ENCODE peak calls at places on chromosome X, in ten cellular contexts. I is HCT116, X is astrocyte, L is GM23338, E is neural progenitor cell, C is fibroblast of lung, R is GM12878, J is H1, S is mammary epithelial cell, M is IMR-90. G is an unnamed sample.

GRCh38 chrX:99654188-99654587 is 755.9 kb downstream of the PCDH19 start:
- DNase-seq in I (no peak), X (no peak), L (no peak), E (no peak), C (no peak), R (no peak), J (no peak), S (no peak), M (no peak), G (no peak)

GRCh38 chrX:13120017-13120416 is 75.6 kb upstream of the FAM9C start:
- DNase-seq in I (no peak), X (peak; percentile 64), L (no peak), E (peak; percentile 9), C (peak; percentile 73), R (no peak), J (no peak), S (no peak), M (peak; percentile 53), G (peak; percentile 64)

GRCh38 chrX:2710041-2710471 is 19.0 kb downstream of the CD99 start:
- DNase-seq in I (peak; percentile 51), X (peak; percentile 67), L (no peak), E (no peak), C (peak; percentile 72), R (no peak), J (no peak), S (peak; percentile 92), M (peak; percentile 88), G (no peak)

GRCh38 chrX:14758029-14758491 is 114.8 kb downstream of the FANCB start:
- DNase-seq in I (no peak), X (no peak), L (no peak), E (no peak), C (no peak), R (no peak), J (no peak), S (no peak), M (no peak), G (no peak)

GRCh38 chrX:107825698-107826285 is at the start of gene MID2:
- DNase-seq in I (peak; percentile 29), X (peak; percentile 40), L (peak; percentile 69), E (peak; percentile 59), C (peak; percentile 55), R (no peak), J (no peak), S (peak; percentile 67), M (no peak), G (peak; percentile 85)

GRCh38 chrX:136810493-136810892 is 29.8 kb upstream of the ARHGEF6 start:
- DNase-seq in I (no peak), X (no peak), L (no peak), E (no peak), C (no peak), R (no peak), J (no peak), S (no peak), M (no peak), G (no peak)

GRCh38 chrX:113892891-113893290 is 691.0 kb upstream of the HTR2C start:
- DNase-seq in I (no peak), X (no peak), L (no peak), E (no peak), C (no peak), R (no peak), J (no peak), S (no peak), M (no peak), G (no peak)

GRCh38 chrX:13750204-13750603 is 15.7 kb downstream of the OFD1 start:
- DNase-seq in I (peak; percentile 13), X (peak; percentile 16), L (peak; percentile 60), E (peak; percentile 31), C (peak; percentile 24), R (no peak), J (no peak), S (peak; percentile 60), M (peak; percentile 48), G (peak; percentile 42)

GRCh38 chrX:54237014-54237413 is 54.0 kb upstream of the FAM120C start:
- DNase-seq in I (no peak), X (no peak), L (no peak), E (no peak), C (no peak), R (no peak), J (no peak), S (no peak), M (no peak), G (no peak)

GRCh38 chrX:47218280-47218919 is at the start of gene CDK16:
- DNase-seq in I (peak; percentile 45), X (peak; percentile 73), L (peak; percentile 53), E (peak; percentile 89), C (peak; percentile 83), R (peak; percentile 76), J (no peak), S (peak; percentile 84), M (peak; percentile 84), G (peak; percentile 99)

GRCh38 chrX:54359408-54359807 is 1.6 kb upstream of the WNK3 start:
- DNase-seq in I (no peak), X (no peak), L (no peak), E (no peak), C (peak; percentile 1), R (no peak), J (no peak), S (no peak), M (no peak), G (no peak)

GRCh38 chrX:19571708-19572107 is 56.4 kb upstream of the MAP3K15 start:
- DNase-seq in I (no peak), X (no peak), L (no peak), E (no peak), C (no peak), R (no peak), J (no peak), S (no peak), M (no peak), G (no peak)

GRCh38 chrX:29903365-29903764 is 312.0 kb upstream of the MAGEB2 start:
- DNase-seq in I (no peak), X (no peak), L (peak; percentile 2), E (no peak), C (peak; percentile 13), R (no peak), J (no peak), S (no peak), M (peak; percentile 7), G (no peak)

GRCh38 chrX:129956765-129957164 is 25.7 kb upstream of the BCORL1 start:
- DNase-seq in I (no peak), X (no peak), L (no peak), E (no peak), C (no peak), R (no peak), J (no peak), S (no peak), M (no peak), G (peak; percentile 69)

GRCh38 chrX:53048169-53049126 is at the start of gene GPR173:
- DNase-seq in I (no peak), X (peak; percentile 62), L (peak; percentile 57), E (peak; percentile 74), C (peak; percentile 81), R (no peak), J (no peak), S (no peak), M (peak; percentile 66), G (peak; percentile 93)

GRCh38 chrX:46860536-46860935 is 23.7 kb downstream of the RP2 start:
- DNase-seq in I (no peak), X (no peak), L (no peak), E (no peak), C (no peak), R (no peak), J (no peak), S (no peak), M (no peak), G (no peak)

GRCh38 chrX:123859828-123860505 is at the start of gene XIAP:
- DNase-seq in I (peak; percentile 71), X (peak; percentile 81), L (peak; percentile 79), E (peak; percentile 85), C (peak; percentile 90), R (peak; percentile 41), J (peak; percentile 49), S (peak; percentile 92), M (peak; percentile 84), G (peak; percentile 91)

GRCh38 chrX:31420711-31421151 is 348.9 kb upstream of the FTHL17 start:
- DNase-seq in I (no peak), X (peak; percentile 10), L (no peak), E (no peak), C (no peak), R (no peak), J (no peak), S (peak; percentile 6), M (peak; percentile 10), G (no peak)

GRCh38 chrX:9650091-9650490 is 115.6 kb downstream of the GPR143 start:
- DNase-seq in I (no peak), X (no peak), L (no peak), E (no peak), C (no peak), R (no peak), J (no peak), S (no peak), M (no peak), G (no peak)
- H4K20me1 ChIP-seq in I (no peaks in the 10 kb centered on the region), X (no peaks in the 10 kb centered on the region), L (no peaks in the 10 kb centered on the region), E (peaks cover 11% of the 10 kb centered on the region), C (no peaks in the 10 kb centered on the region), R (no peaks in the 10 kb centered on the region), J (no peaks in the 10 kb centered on the region), S (no peaks in the 10 kb centered on the region), M (peaks cover 6% of the 10 kb centered on the region), G (no peaks in the 10 kb centered on the region)

GRCh38 chrX:134377537-134377936 is 82.4 kb upstream of the HPRT1 start:
- DNase-seq in I (no peak), X (peak; percentile 36), L (no peak), E (peak; percentile 44), C (peak; percentile 55), R (no peak), J (no peak), S (peak; percentile 32), M (peak; percentile 52), G (no peak)
- H4K20me1 ChIP-seq in I (no peaks in the 10 kb centered on the region), X (no peaks in the 10 kb centered on the region), L (no peaks in the 10 kb centered on the region), E (peaks cover 28% of the 10 kb centered on the region), C (no peaks in the 10 kb centered on the region), R (no peaks in the 10 kb centered on the region), J (no peaks in the 10 kb centered on the region), S (no peaks in the 10 kb centered on the region), M (no peaks in the 10 kb centered on the region), G (peaks cover 4% of the 10 kb centered on the region)

DNA sequence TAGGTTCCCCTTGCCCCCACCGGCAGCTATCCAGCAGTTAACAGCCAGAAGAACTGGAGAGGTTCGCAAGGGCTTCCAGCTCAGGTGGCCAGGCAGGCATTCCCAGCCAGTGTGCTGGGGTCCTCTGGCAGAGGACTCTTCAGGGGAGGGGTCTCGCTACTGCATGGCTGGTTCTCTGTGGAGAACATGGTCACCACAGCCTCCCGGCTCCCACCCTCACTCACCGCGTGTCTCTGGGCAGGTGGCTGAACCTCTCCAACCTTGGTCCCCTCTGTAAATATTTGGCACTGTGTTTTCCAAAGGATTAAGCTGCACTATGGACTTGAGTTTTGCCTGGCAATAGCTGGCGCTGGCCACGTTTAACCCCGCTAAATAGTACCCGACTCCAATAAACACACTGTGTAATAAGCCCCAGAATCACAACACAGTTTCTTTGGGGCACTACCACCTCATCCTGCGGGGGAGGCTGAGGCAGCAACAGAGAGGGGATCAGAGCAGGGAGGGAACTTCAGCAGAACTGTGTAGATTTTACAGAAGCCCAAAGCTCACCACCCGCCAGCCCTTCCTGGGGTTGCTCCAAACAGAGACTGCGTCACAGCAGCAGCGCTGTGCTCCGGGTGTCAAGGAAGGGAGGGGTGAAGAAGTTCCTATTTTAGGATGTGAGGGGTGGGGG is 15.2 kb downstream of the BCOR start:
- DNase-seq in I (no peak), X (no peak), L (no peak), E (no peak), C (no peak), R (no peak), J (no peak), S (no peak), M (no peak), G (peak; percentile 76)
- H4K20me1 ChIP-seq in I (no peaks in the 10 kb centered on the region), X (peaks cover 86% of the 10 kb centered on the region), L (peaks cover 12% of the 10 kb centered on the region), E (peaks cover 98% of the 10 kb centered on the region), C (no peaks in the 10 kb centered on the region), R (peaks cover 13% of the 10 kb centered on the region), J (peaks cover 48% of the 10 kb centered on the region), S (no peaks in the 10 kb centered on the region), M (peaks cover 41% of the 10 kb centered on the region), G (peaks cover 61% of the 10 kb centered on the region)

GRCh38 chrX:16851827-16852226 is 18.3 kb downstream of the RBBP7 start:
- DNase-seq in I (no peak), X (no peak), L (no peak), E (no peak), C (no peak), R (no peak), J (no peak), S (no peak), M (no peak), G (no peak)
- H4K20me1 ChIP-seq in I (no peaks in the 10 kb centered on the region), X (no peaks in the 10 kb centered on the region), L (no peaks in the 10 kb centered on the region), E (peaks cover 63% of the 10 kb centered on the region), C (no peaks in the 10 kb centered on the region), R (no peaks in the 10 kb centered on the region), J (no peaks in the 10 kb centered on the region), S (no peaks in the 10 kb centered on the region), M (peaks cover 11% of the 10 kb centered on the region), G (no peaks in the 10 kb centered on the region)

G was measured in osteoblast.